ENCODE peak calls at places on chromosomes 12 and 14, in four cellular contexts. E is ovary, K is neural progenitor cell, D is neuronal stem cell. W is an unnamed sample. For H3K36me3, the result is how much of the 10 kb centered on the place peaks cover.

GRCh38 chr14:94867931-94868597 is 98.2 kb upstream of the GSC start:
- DNase-seq in E (no peak), K (peak), D (no peak), W (no peak)

GRCh38 chr14:100294213-100294962 is 11.9 kb downstream of the SLC25A29 start:
- DNase-seq in D (no peak), K (no peak), E (peak), W (peak)

GRCh38 chr14:58746261-58746660 is 108.5 kb downstream of the DACT1 start:
- DNase-seq in K (no peak), E (no peak), D (no peak), W (no peak)

GRCh38 chr14:28772613-28773012 is 6.0 kb downstream of the FOXG1 start:
- DNase-seq in D (no peak), K (peak), E (no peak), W (no peak)

GRCh38 chr14:63833728-63834127 is 19.1 kb upstream of the SYNE2 start:
- DNase-seq in K (no peak), D (no peak), E (no peak), W (no peak)

GRCh38 chr12:76259660-76260389 is 88.4 kb downstream of the BBS10 start:
- DNase-seq in E (no peak), D (no peak), K (no peak), W (no peak)

GRCh38 chr12:111643428-111643826 is 42.3 kb downstream of the BRAP start:
- DNase-seq in K (no peak), E (no peak), D (no peak), W (no peak)

GRCh38 chr12:49945394-49946080 is 5.0 kb upstream of the AQP2 start:
- DNase-seq in D (peak), K (peak), E (peak), W (peak)

GRCh38 chr14:95023886-95024285 is 133.4 kb downstream of the DICER1 start:
- DNase-seq in E (no peak), D (no peak), K (no peak), W (no peak)

GRCh38 chr14:106489112-106489881 is 962.9 kb downstream of the TMEM121 start:
- DNase-seq in E (no peak), D (no peak), K (no peak), W (no peak)

DNA sequence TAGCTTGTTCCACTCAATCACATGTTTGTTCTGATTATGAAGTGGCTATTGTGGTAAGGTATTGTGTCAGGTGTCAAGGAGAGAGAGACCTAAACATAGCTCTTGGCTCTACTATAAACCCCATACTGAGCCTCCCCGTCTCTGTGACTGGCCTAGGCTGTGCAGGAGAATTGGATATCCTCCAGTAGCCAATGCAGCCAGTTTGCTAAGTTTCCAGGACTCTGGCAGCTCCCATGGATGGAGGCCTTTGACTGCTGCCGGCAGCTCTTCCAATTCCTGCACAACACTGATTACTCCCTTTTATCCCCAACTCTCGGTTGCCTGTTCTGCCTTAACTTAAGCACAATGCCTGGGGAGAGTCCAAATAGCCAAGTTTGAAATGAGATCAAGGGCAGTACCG is 59.3 kb downstream of the ABCC9 start:
- DNase-seq in K (no peak), D (no peak), E (peak), W (no peak)
- H3K4me3 ChIP-seq in K (no peak), D (no peak), E (no peak), W (no peak)

GRCh38 chr12:68950511-68950910 is 17.5 kb upstream of the CPM start:
- DNase-seq in D (no peak), K (no peak), E (no peak), W (no peak)

GRCh38 chr12:68956466-68956865 is 23.5 kb upstream of the CPM start:
- DNase-seq in E (no peak), K (no peak), D (no peak), W (no peak)

GRCh38 chr12:68954811-68955210 is 21.8 kb upstream of the CPM start:
- DNase-seq in K (no peak), E (no peak), D (no peak), W (no peak)

GRCh38 chr12:68953536-68953935 is 20.6 kb upstream of the CPM start:
- DNase-seq in E (no peak), K (no peak), D (no peak), W (no peak)

DNA sequence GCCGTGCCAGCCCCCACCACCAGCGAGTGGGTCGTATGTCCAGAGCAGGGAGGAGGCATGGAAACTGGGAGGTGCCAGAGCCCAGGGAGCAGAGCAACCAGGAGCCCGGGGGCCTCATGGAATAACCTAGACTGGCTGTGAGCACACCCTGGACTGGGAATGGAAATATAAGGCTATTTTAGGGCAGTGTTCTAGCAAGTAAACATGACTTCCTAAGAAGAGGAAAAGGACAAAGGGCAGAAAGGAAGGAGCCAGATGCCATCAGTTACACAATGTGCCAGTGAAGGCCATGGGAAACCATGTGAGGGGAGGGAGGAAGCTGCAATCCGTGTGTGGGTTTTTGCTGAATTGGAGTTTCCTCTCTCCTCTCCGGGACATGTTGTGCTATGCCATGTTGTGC is 18.7 kb upstream of the CPM start:
- DNase-seq in D (no peak), E (no peak), K (no peak), W (no peak)
- H3K36me3 ChIP-seq in D (under half), E (under half), K (under half), W (under half)

GRCh38 chr12:114738460-114739184 is 54.6 kb upstream of the TBX3 start:
- DNase-seq in D (no peak), K (no peak), E (no peak), W (no peak)

GRCh38 chr12:114735680-114736374 is 51.9 kb upstream of the TBX3 start:
- DNase-seq in D (no peak), K (peak), E (no peak), W (no peak)

GRCh38 chr12:114733919-114734318 is 49.9 kb upstream of the TBX3 start:
- DNase-seq in K (no peak), E (no peak), D (no peak), W (no peak)

GRCh38 chr12:114732426-114733030 is 48.6 kb upstream of the TBX3 start:
- DNase-seq in K (no peak), E (no peak), D (no peak), W (no peak)

DNA sequence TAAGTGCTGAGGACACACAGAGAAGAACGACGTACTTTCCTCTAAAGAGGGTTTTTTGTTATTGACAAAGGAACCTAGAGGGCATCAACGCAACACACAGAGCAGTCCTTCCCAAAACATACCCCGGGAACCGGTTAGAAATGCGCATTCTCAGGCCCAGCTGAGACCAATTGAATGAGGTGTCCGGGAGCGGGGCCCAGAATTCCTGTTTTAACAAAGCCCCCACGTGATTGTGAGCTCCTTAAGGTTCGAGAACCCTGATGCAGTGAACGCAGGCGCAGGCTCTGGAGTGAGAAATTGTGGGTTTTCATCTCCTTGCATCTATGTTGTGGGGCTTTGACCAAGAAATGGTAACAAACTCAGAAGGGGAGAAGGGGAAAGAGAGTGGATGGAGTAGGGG is 51.0 kb upstream of the TBX3 start:
- DNase-seq in D (no peak), K (no peak), E (no peak), W (no peak)
- H3K4me3 ChIP-seq in D (no peak), K (peak), E (no peak), W (no peak)

GRCh38 chr14:68878908-68879307 is 86.0 kb upstream of the ZFP36L1 start:
- DNase-seq in E (no peak), K (no peak), D (no peak), W (no peak)

GRCh38 chr14:68874746-68875155 is 81.9 kb upstream of the ZFP36L1 start:
- DNase-seq in K (no peak), D (no peak), E (no peak), W (no peak)

GRCh38 chr14:68879321-68879781 is 86.5 kb upstream of the ZFP36L1 start:
- DNase-seq in D (no peak), K (no peak), E (no peak), W (no peak)

GRCh38 chr14:68877993-68878575 is 85.2 kb upstream of the ZFP36L1 start:
- DNase-seq in D (no peak), K (no peak), E (no peak), W (no peak)

DNA sequence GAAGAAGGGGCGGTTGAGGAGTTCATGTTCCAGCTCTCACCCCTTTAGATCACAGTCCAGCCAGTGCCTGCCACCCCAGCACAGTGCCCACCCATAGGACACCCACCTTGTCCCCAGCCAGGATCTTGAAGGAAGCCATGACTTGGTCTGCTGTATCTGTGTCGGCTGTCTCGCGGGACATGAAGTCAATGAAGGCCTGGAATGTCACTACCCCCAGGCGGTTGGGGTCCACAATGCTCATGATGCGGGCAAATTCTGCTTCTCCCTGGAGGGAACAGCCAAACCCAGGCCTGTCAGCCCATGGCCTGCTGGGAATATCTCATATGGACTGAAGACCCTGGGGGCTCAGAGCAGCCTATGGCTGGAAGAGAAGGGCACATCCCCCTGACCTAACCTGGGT is 84.1 kb upstream of the ZFP36L1 start:
- DNase-seq in K (no peak), E (no peak), D (no peak), W (no peak)
- H3K36me3 ChIP-seq in K (under half), E (under half), D (half or more), W (under half)